ENCODE peak calls at places on chromosomes 11 and 22, in six cellular contexts. X is activated T-helper 1 cell treated with anti-CD3 and anti-CD28 coated beads, Interleukin-12 subunit alpha, Interleukin-12 subunit beta, Interleukin-2, Interleukin-4 antibody, amounts not matched to agents 30 ng/mL and 10 ng/mL and 1 ng/mL, durations not matched to agents 14 hours and 24 hours and 36 hours; V is AG10803; R is substantia nigra; U is nephron progenitor cell; Z is GM12891. N is an unnamed sample.

GRCh38 chr11:130070829-130071205 is 1.1 kb downstream of the APLP2 start:
- DNase-seq in X (no peak), U (peak; percentile 51), V (peak; percentile 40), Z (no peak), R (no peak), N (peak; percentile 61)

GRCh38 chr11:100994966-100995365 is 134.6 kb downstream of the PGR start:
- DNase-seq in Z (no peak), R (no peak), X (no peak), U (no peak), V (no peak), N (no peak)

GRCh38 chr11:58057481-58057880 is 26.7 kb downstream of the OR6Q1 start:
- DNase-seq in V (peak; percentile 58), X (no peak), Z (no peak), U (no peak), R (no peak), N (no peak)

GRCh38 chr11:76159983-76160661 is 46.2 kb downstream of the WNT11 start:
- DNase-seq in X (no peak), V (no peak), U (no peak), R (no peak), Z (no peak), N (no peak)

GRCh38 chr11:44861829-44862545 is 88.7 kb downstream of the TP53I11 start:
- DNase-seq in R (no peak), X (peak; percentile 76), U (no peak), Z (peak; percentile 88), V (peak; percentile 99), N (peak; percentile 99)

GRCh38 chr11:125091247-125091876 is 20.1 kb downstream of the TMEM218 start:
- DNase-seq in X (no peak), R (no peak), U (peak; percentile 56), V (peak; percentile 65), Z (no peak), N (peak; percentile 87)

GRCh38 chr11:6926208-6927029 is at the start of gene ZNF215:
- DNase-seq in R (no peak), Z (peak; percentile 39), U (peak; percentile 81), X (peak; percentile 33), V (peak; percentile 80), N (peak; percentile 84)

GRCh38 chr11:113411536-113411935 is 24.0 kb downstream of the ANKK1 start:
- DNase-seq in Z (no peak), U (no peak), V (no peak), R (no peak), X (no peak), N (no peak)

GRCh38 chr11:34941688-34942087 is 25.3 kb downstream of the PDHX start:
- DNase-seq in V (no peak), X (no peak), U (no peak), R (no peak), Z (no peak), N (no peak)

GRCh38 chr11:33507967-33508366 is 192.7 kb downstream of the C11orf91 start:
- DNase-seq in V (peak; percentile 55), Z (no peak), R (no peak), U (no peak), X (no peak), N (peak; percentile 69)

GRCh38 chr11:118153976-118154375 is 1.4 kb upstream of the SCN4B start:
- DNase-seq in X (no peak), U (no peak), V (no peak), R (no peak), Z (no peak), N (no peak)

GRCh38 chr22:46240506-46240905 is 9.6 kb downstream of the CDPF1 start:
- DNase-seq in X (no peak), V (no peak), U (no peak), Z (no peak), R (no peak), N (no peak)

GRCh38 chr11:72038491-72038890 is 39.8 kb downstream of the IL18BP start:
- DNase-seq in Z (no peak), U (no peak), R (peak; percentile 49), X (no peak), V (peak; percentile 78), N (peak; percentile 82)

N was measured in choroid plexus epithelial cell.